ENCODE peak calls at places on chromosomes 12 and 14, in nine cellular contexts. G is B cell, I is MM.1S, D is fibroblast of lung, K is mammary epithelial cell, J is retinal pigment epithelial cell, L is heart right ventricle, Z is right lobe of liver, C is HFF-Myc. U is an unnamed sample.

GRCh38 chr12:122128481-122128880 is 45.5 kb downstream of the IL31 start:
- DNase-seq in G (no peak), I (no peak), D (no peak), K (no peak), J (no peak), L (no peak), Z (no peak), C (no peak), U (no peak)

GRCh38 chr14:38982837-38983236 is 120.2 kb downstream of the SEC23A start:
- DNase-seq in G (no peak), I (no peak), D (no peak), K (no peak), J (no peak), L (no peak), Z (no peak), C (no peak), U (no peak)

GRCh38 chr14:33602396-33602795 is 348.5 kb downstream of the EGLN3 start:
- DNase-seq in G (no peak), I (no peak), D (peak), K (no peak), J (no peak), L (no peak), Z (no peak), C (no peak), U (no peak)

GRCh38 chr12:78241472-78241871 is 410.8 kb downstream of the NAV3 start:
- DNase-seq in G (no peak), I (no peak), D (no peak), K (no peak), J (no peak), L (no peak), Z (no peak), C (no peak), U (no peak)

GRCh38 chr12:9732966-9733461 is at the start of gene CLECL1:
- DNase-seq in G (peak), I (no peak), D (no peak), K (no peak), J (no peak), L (no peak), Z (no peak), C (no peak), U (no peak)

GRCh38 chr14:96592591-96593388 is 90.6 kb downstream of the PAPOLA start:
- DNase-seq in G (peak), I (peak), D (peak), K (peak), J (no peak), L (no peak), Z (no peak), C (no peak), U (no peak)

GRCh38 chr14:61322799-61323290 is 1.5 kb downstream of the PRKCH start:
- DNase-seq in G (no peak), I (no peak), D (peak), K (peak), J (no peak), L (no peak), Z (no peak), C (no peak), U (no peak)

GRCh38 chr14:49692895-49693737 is at the start of gene KLHDC1:
- DNase-seq in G (peak), I (peak), D (peak), K (peak), J (peak), L (peak), Z (peak), C (no peak), U (peak)

GRCh38 chr14:68148763-68149162 is 329.2 kb downstream of the RAD51B start:
- DNase-seq in G (no peak), I (no peak), D (no peak), K (no peak), J (no peak), L (no peak), Z (no peak), C (no peak), U (no peak)

GRCh38 chr12:116381744-116382455 is 104.4 kb upstream of the MED13L start:
- DNase-seq in G (no peak), I (no peak), D (peak), K (peak), J (peak), L (no peak), Z (no peak), C (peak), U (peak)

GRCh38 chr14:94036328-94037167 is 10.4 kb downstream of the OTUB2 start:
- DNase-seq in G (peak), I (peak), D (peak), K (peak), J (no peak), L (peak), Z (peak), C (peak), U (no peak)

GRCh38 chr14:56027916-56028637 is 90.1 kb upstream of the PELI2 start:
- DNase-seq in G (no peak), I (no peak), D (no peak), K (no peak), J (no peak), L (no peak), Z (no peak), C (no peak), U (no peak)

GRCh38 chr12:67593041-67593870 is 55.3 kb upstream of the DYRK2 start:
- DNase-seq in G (no peak), I (no peak), D (peak), K (peak), J (no peak), L (no peak), Z (no peak), C (no peak), U (no peak)

GRCh38 chr12:64674367-64674922 is 64.2 kb downstream of the RASSF3 start:
- DNase-seq in G (no peak), I (no peak), D (no peak), K (no peak), J (no peak), L (no peak), Z (no peak), C (no peak), U (no peak)

GRCh38 chr14:98293527-98293926 is 978.5 kb downstream of the BCL11B start:
- DNase-seq in G (no peak), I (no peak), D (peak), K (peak), J (no peak), L (no peak), Z (no peak), C (no peak), U (no peak)

GRCh38 chr12:25194211-25194610 is 749 bp downstream of the DNAI7 start:
- DNase-seq in G (no peak), I (no peak), D (no peak), K (no peak), J (no peak), L (no peak), Z (no peak), C (no peak), U (no peak)

GRCh38 chr14:76133103-76133502 is 18.6 kb upstream of the GPATCH2L start:
- DNase-seq in G (no peak), I (no peak), D (peak), K (peak), J (no peak), L (no peak), Z (no peak), C (no peak), U (no peak)

GRCh38 chr14:21107360-21107781 is 6.5 kb downstream of the TMEM253 start:
- DNase-seq in G (no peak), I (no peak), D (peak), K (peak), J (no peak), L (peak), Z (no peak), C (no peak), U (no peak)

GRCh38 chr12:30796508-30796780 is 41.7 kb upstream of the CAPRIN2 start:
- DNase-seq in G (peak), I (no peak), D (peak), K (no peak), J (no peak), L (no peak), Z (no peak), C (no peak), U (no peak)

GRCh38 chr12:95997276-95997675 is 1.1 kb upstream of the HAL start:
- DNase-seq in G (no peak), I (no peak), D (peak), K (peak), J (no peak), L (no peak), Z (peak), C (no peak), U (no peak)

GRCh38 chr14:33567736-33568124 is 383.1 kb downstream of the EGLN3 start:
- DNase-seq in G (no peak), I (no peak), D (peak), K (no peak), J (no peak), L (no peak), Z (no peak), C (no peak), U (no peak)

GRCh38 chr12:117098361-117099217 is 627 bp downstream of the TESC start:
- DNase-seq in G (peak), I (no peak), D (no peak), K (no peak), J (no peak), L (no peak), Z (no peak), C (no peak), U (peak)

GRCh38 chr14:56153271-56153670 is 35.1 kb downstream of the PELI2 start:
- DNase-seq in G (no peak), I (no peak), D (no peak), K (no peak), J (no peak), L (no peak), Z (no peak), C (no peak), U (no peak)

GRCh38 chr12:2414810-2415567 is 362.2 kb downstream of the CACNA1C start:
- DNase-seq in G (no peak), I (no peak), D (no peak), K (no peak), J (no peak), L (no peak), Z (no peak), C (no peak), U (no peak)

GRCh38 chr12:52032431-52032796 is 18.8 kb upstream of the NR4A1 start:
- DNase-seq in G (no peak), I (no peak), D (peak), K (peak), J (peak), L (peak), Z (peak), C (no peak), U (no peak)

GRCh38 chr14:93709249-93709648 is 79.0 kb downstream of the PRIMA1 start:
- DNase-seq in G (no peak), I (no peak), D (no peak), K (no peak), J (no peak), L (no peak), Z (no peak), C (no peak), U (no peak)

GRCh38 chr12:108828774-108829173 is 28.6 kb downstream of the SSH1 start:
- DNase-seq in G (no peak), I (no peak), D (peak), K (no peak), J (peak), L (peak), Z (no peak), C (no peak), U (no peak)

GRCh38 chr12:122929812-122930211 is 33.9 kb upstream of the VPS37B start:
- DNase-seq in G (no peak), I (no peak), D (no peak), K (no peak), J (no peak), L (no peak), Z (no peak), C (no peak), U (no peak)

GRCh38 chr14:93042968-93043940 is 72.5 kb downstream of the ITPK1 start:
- DNase-seq in G (no peak), I (no peak), D (peak), K (peak), J (peak), L (peak), Z (peak), C (peak), U (no peak)

GRCh38 chr14:94598816-94599655 is 13.2 kb upstream of the SERPINA3 start:
- DNase-seq in G (no peak), I (no peak), D (peak), K (peak), J (peak), L (no peak), Z (peak), C (peak), U (peak)

GRCh38 chr12:29980304-29980703 is 196.6 kb upstream of the TMTC1 start:
- DNase-seq in G (no peak), I (peak), D (no peak), K (no peak), J (no peak), L (no peak), Z (no peak), C (no peak), U (no peak)

GRCh38 chr12:118850244-118850825 is 131.0 kb upstream of the SRRM4 start:
- DNase-seq in G (no peak), I (no peak), D (no peak), K (no peak), J (no peak), L (no peak), Z (no peak), C (no peak), U (no peak)

GRCh38 chr14:63276492-63277342 is 42.0 kb downstream of the GPHB5 start:
- DNase-seq in G (no peak), I (no peak), D (peak), K (peak), J (peak), L (no peak), Z (no peak), C (peak), U (no peak)

GRCh38 chr12:13177373-13177772 is 19.2 kb upstream of the EMP1 start:
- DNase-seq in G (no peak), I (no peak), D (no peak), K (no peak), J (no peak), L (no peak), Z (no peak), C (no peak), U (no peak)

GRCh38 chr12:2137707-2138106 is 84.9 kb downstream of the CACNA1C start:
- DNase-seq in G (no peak), I (no peak), D (no peak), K (no peak), J (no peak), L (no peak), Z (no peak), C (no peak), U (no peak)

GRCh38 chr12:65205886-65206285 is 36.5 kb downstream of the LEMD3 start:
- DNase-seq in G (no peak), I (peak), D (no peak), K (no peak), J (no peak), L (no peak), Z (no peak), C (no peak), U (no peak)

GRCh38 chr12:77160931-77161330 is 95.6 kb upstream of the E2F7 start:
- DNase-seq in G (no peak), I (no peak), D (peak), K (no peak), J (no peak), L (no peak), Z (no peak), C (no peak), U (no peak)

GRCh38 chr12:77163068-77163810 is 97.9 kb upstream of the E2F7 start:
- DNase-seq in G (no peak), I (no peak), D (no peak), K (no peak), J (no peak), L (no peak), Z (no peak), C (no peak), U (no peak)

GRCh38 chr12:77166711-77167110 is 101.3 kb upstream of the E2F7 start:
- DNase-seq in G (no peak), I (no peak), D (peak), K (no peak), J (no peak), L (no peak), Z (no peak), C (no peak), U (no peak)

GRCh38 chr12:77167801-77168200 is 102.4 kb upstream of the E2F7 start:
- DNase-seq in G (no peak), I (no peak), D (peak), K (peak), J (no peak), L (no peak), Z (no peak), C (no peak), U (no peak)

DNA sequence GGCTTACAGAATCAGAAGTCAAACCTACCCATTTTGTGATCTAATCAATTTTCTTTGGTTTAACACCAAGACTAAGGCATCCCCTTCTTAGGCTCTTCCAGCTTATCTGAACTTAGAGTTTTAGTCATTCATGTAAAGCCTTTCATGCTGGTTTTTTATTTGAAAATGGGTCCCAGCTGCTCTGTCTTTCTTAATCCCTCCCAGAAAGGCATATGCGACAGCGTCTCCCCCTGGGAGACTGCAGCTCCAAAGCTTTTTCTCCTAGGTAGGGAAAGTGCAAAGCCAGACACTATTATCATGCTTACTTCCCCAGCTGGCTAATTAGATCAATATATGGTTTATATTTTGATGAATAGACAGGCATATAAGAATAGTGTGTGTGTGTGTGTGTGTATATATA is 96.6 kb upstream of the E2F7 start:
- DNase-seq in G (no peak), I (no peak), D (no peak), K (no peak), J (no peak), L (no peak), Z (no peak), C (no peak), U (no peak)
- TF ChIP-seq CTCF in G (no peak), I (no peak), D (no peak), K (no peak), J (no peak), L (no peak), Z (no peak), C (no peak), U (no peak)

DNA sequence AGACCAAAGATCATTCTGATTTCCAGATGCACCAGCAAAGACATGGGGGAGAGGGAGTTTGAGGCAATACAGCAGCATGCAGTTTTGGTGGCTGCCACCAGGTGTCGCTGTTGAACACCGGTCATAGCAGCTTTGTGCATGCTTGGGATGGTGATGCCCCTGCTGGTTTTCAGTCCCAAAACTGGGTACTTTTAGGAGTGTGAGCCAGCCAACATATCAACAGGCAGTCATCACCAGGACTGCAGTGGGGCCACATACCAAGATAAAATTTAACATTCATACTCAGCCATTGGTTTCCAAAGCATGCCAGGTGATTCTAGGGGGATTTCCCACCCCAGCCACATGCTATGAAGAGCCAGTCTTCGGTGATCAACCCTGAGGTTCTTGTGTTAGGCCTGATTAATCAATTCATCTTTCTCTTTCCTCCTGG is 64.2 kb downstream of the PHETA1 start:
- DNase-seq in G (no peak), I (peak), D (no peak), K (no peak), J (no peak), L (no peak), Z (no peak), C (peak), U (no peak)
- TF ChIP-seq CTCF in G (peak), I (peak), D (peak), K (peak), J (peak), L (peak), Z (peak), C (peak), U (peak)

DNA sequence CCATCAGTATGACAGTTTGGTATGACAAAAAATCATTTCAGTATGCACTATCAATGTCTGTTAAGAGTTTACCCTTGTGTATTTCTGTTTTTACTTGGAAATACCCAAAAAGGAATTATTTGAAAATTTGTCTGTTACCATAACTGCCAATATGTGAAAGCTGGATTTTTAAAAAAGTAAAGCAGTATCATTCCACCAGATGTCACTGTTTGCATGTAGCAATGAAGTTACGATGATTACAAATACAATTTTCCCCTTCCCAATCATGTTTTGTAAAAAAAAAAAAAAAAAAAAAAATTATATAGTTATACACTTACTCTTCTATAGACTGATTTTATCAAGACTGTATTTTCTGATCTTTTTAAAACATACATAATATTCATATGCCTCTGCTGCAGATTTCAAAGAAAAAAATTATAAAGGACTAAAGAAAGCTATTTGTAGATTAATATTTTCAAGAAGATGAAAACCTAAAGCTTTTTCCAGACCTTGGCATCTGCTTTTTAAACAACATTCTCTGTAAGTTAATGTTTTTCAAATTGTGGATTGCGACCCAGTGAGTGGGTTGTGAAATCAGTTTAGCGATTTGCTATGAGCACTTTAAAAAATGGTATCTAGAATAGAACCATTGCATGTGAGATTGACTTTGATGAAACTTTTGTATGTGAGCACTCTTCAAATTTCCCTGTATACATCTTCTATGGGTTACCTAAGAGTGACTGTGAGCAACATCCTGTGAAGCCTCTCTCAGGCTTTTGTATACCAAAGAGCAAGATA is 114.2 kb downstream of the TTC6 start:
- DNase-seq in G (no peak), I (no peak), D (peak), K (no peak), J (no peak), L (no peak), Z (no peak), C (peak), U (no peak)
- TF ChIP-seq CTCF in G (no peak), I (no peak), D (peak), K (peak), J (peak), L (peak), Z (peak), C (peak), U (peak)

GRCh38 chr14:104784846-104785707 is 10.5 kb downstream of the AKT1 start:
- DNase-seq in G (no peak), I (no peak), D (no peak), K (no peak), J (no peak), L (no peak), Z (no peak), C (no peak), U (no peak)

GRCh38 chr14:104785708-104786080 is 9.9 kb downstream of the AKT1 start:
- DNase-seq in G (no peak), I (no peak), D (no peak), K (no peak), J (no peak), L (no peak), Z (no peak), C (no peak), U (no peak)

GRCh38 chr14:104786726-104787675 is 8.5 kb downstream of the AKT1 start:
- DNase-seq in G (no peak), I (no peak), D (no peak), K (no peak), J (no peak), L (no peak), Z (no peak), C (no peak), U (no peak)

GRCh38 chr14:104787736-104788532 is 7.6 kb downstream of the AKT1 start:
- DNase-seq in G (no peak), I (no peak), D (no peak), K (no peak), J (no peak), L (no peak), Z (no peak), C (no peak), U (no peak)

DNA sequence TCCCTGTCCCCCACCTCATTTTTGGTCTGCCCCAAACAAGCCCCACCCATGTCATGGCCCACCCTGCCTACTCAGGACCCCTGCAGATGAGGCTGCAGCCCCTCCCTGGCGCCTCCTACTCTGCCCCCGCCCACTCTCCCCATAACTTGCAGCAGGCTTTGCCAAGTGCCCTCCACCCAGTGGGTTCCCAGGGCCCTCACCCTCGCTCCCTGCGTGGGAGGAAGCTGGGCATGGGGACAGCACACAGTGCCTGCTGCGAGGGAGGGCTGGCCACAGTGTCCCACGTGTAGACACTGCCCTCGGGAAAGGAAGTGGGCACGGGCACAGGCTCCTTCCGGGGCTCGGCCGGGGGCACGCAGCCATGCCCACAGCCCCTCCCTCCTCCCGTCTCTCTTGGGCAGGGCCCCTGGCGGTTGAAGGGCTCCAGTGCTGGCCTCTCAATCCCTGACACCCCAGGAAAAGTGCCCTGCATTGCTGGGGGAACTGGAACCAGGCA is 9.4 kb downstream of the AKT1 start:
- DNase-seq in G (no peak), I (no peak), D (no peak), K (no peak), J (no peak), L (no peak), Z (no peak), C (no peak), U (no peak)
- TF ChIP-seq CTCF in G (no peak), I (no peak), D (no peak), K (no peak), J (no peak), L (no peak), Z (no peak), C (no peak), U (no peak)